ENCODE peak calls at places on chromosomes 3 and 15, in ten cellular contexts. G, I, E, Z, D, X, S, Y, L and J are unnamed samples.

GRCh38 chr3:136305879-136306278 is 55.7 kb downstream of the PCCB start:
- DNase-seq in G (no peak), I (no peak), E (peak; percentile 14), Z (no peak), D (no peak), X (no peak), S (no peak), Y (peak; percentile 39), L (no peak), J (peak; percentile 33)

GRCh38 chr15:64930778-64931240 is 19.1 kb downstream of the ANKDD1A start:
- DNase-seq in G (no peak), I (no peak), E (no peak), Z (no peak), D (no peak), X (no peak), S (no peak), Y (no peak), L (no peak), J (peak; percentile 35)

GRCh38 chr15:44295909-44296420 is 7.4 kb downstream of the GOLM2 start:
- DNase-seq in G (no peak), I (no peak), E (no peak), Z (no peak), D (no peak), X (no peak), S (no peak), Y (no peak), L (no peak), J (no peak)

GRCh38 chr15:96053039-96054021 is 277.2 kb upstream of the NR2F2 start:
- DNase-seq in G (no peak), I (no peak), E (peak; percentile 47), Z (peak; percentile 21), D (peak; percentile 61), X (peak; percentile 34), S (no peak), Y (peak; percentile 53), L (peak; percentile 93), J (peak; percentile 75)

GRCh38 chr3:165206454-165207266 is 10.5 kb upstream of the SLITRK3 start:
- DNase-seq in G (no peak), I (peak; percentile 81), E (peak; percentile 47), Z (peak; percentile 68), D (peak; percentile 67), X (peak; percentile 62), S (peak; percentile 53), Y (peak; percentile 88), L (peak; percentile 84), J (peak; percentile 82)

GRCh38 chr3:106540743-106541142 is 671.9 kb upstream of the CBLB start:
- DNase-seq in G (no peak), I (no peak), E (no peak), Z (no peak), D (no peak), X (no peak), S (no peak), Y (no peak), L (no peak), J (no peak)

GRCh38 chr15:26771168-26771916 is 1.5 kb downstream of the GABRB3 start:
- DNase-seq in G (no peak), I (peak; percentile 34), E (no peak), Z (peak; percentile 60), D (no peak), X (no peak), S (no peak), Y (peak; percentile 1), L (peak; percentile 92), J (no peak)

GRCh38 chr3:182794455-182794773 is 1.1 kb downstream of the ATP11B start:
- DNase-seq in G (no peak), I (no peak), E (no peak), Z (peak; percentile 36), D (no peak), X (no peak), S (no peak), Y (no peak), L (no peak), J (no peak)

GRCh38 chr3:79028916-79029315 is 738.9 kb downstream of the ROBO1 start:
- DNase-seq in G (no peak), I (no peak), E (no peak), Z (no peak), D (no peak), X (no peak), S (no peak), Y (no peak), L (no peak), J (no peak)

GRCh38 chr3:55947406-55947805 is 460.3 kb upstream of the WNT5A start:
- DNase-seq in G (no peak), I (no peak), E (no peak), Z (no peak), D (no peak), X (no peak), S (no peak), Y (no peak), L (no peak), J (no peak)

GRCh38 chr15:45457641-45458539 is 64.7 kb downstream of the SLC30A4 start:
- DNase-seq in G (peak; percentile 55), I (peak; percentile 68), E (no peak), Z (peak; percentile 74), D (peak; percentile 82), X (peak; percentile 68), S (peak; percentile 30), Y (peak; percentile 93), L (peak; percentile 91), J (peak; percentile 81)

GRCh38 chr15:69277316-69277715 is 21.4 kb upstream of the PAQR5 start:
- DNase-seq in G (no peak), I (no peak), E (no peak), Z (no peak), D (no peak), X (no peak), S (no peak), Y (no peak), L (no peak), J (no peak)

GRCh38 chr3:142447308-142447851 is 457 bp downstream of the XRN1 start:
- DNase-seq in G (no peak), I (no peak), E (no peak), Z (no peak), D (peak; percentile 42), X (peak; percentile 8), S (no peak), Y (peak; percentile 30), L (peak; percentile 52), J (peak; percentile 56)

GRCh38 chr3:10783360-10784346 is 32.4 kb upstream of the SLC6A11 start:
- DNase-seq in G (no peak), I (peak; percentile 33), E (no peak), Z (peak; percentile 42), D (peak; percentile 56), X (peak; percentile 34), S (no peak), Y (peak; percentile 52), L (peak; percentile 58), J (peak; percentile 57)

GRCh38 chr3:133486658-133487057 is 86.8 kb downstream of the BFSP2 start:
- DNase-seq in G (no peak), I (no peak), E (no peak), Z (no peak), D (peak; percentile 30), X (no peak), S (no peak), Y (no peak), L (no peak), J (no peak)

GRCh38 chr3:133488785-133489367 is 84.6 kb upstream of the CDV3 start:
- DNase-seq in G (no peak), I (no peak), E (no peak), Z (no peak), D (peak; percentile 42), X (peak; percentile 34), S (no peak), Y (peak; percentile 52), L (peak; percentile 77), J (peak; percentile 33)

GRCh38 chr3:133487204-133487603 is 86.3 kb upstream of the CDV3 start:
- DNase-seq in G (no peak), I (no peak), E (no peak), Z (no peak), D (no peak), X (no peak), S (no peak), Y (no peak), L (no peak), J (no peak)

GRCh38 chr3:133489466-133490085 is 83.9 kb upstream of the CDV3 start:
- DNase-seq in G (no peak), I (no peak), E (no peak), Z (no peak), D (no peak), X (no peak), S (no peak), Y (no peak), L (no peak), J (no peak)

GRCh38 chr3:133487920-133488540 is 85.5 kb upstream of the CDV3 start:
- DNase-seq in G (no peak), I (peak; percentile 29), E (no peak), Z (no peak), D (no peak), X (peak; percentile 34), S (no peak), Y (peak; percentile 42), L (no peak), J (peak; percentile 62)
- TF ChIP-seq CTCF in G (peak; percentile 56), I (peak; percentile 38), E (peak; percentile 43), Z (peak; percentile 50), D (no peak), X (peak; percentile 37), S (peak; percentile 22), Y (peak; percentile 57), L (peak; percentile 59), J (peak; percentile 61)

GRCh38 chr3:99665017-99665416 is 26.6 kb downstream of the COL8A1 start:
- DNase-seq in G (no peak), I (no peak), E (no peak), Z (no peak), D (no peak), X (no peak), S (no peak), Y (no peak), L (no peak), J (no peak)
- TF ChIP-seq CTCF in G (no peak), I (no peak), E (no peak), Z (no peak), D (no peak), X (no peak), S (no peak), Y (no peak), L (no peak), J (no peak)

GRCh38 chr15:75902129-75902557 is 1.5 kb upstream of the FBXO22 start:
- DNase-seq in G (no peak), I (peak; percentile 89), E (no peak), Z (peak; percentile 16), D (peak; percentile 53), X (no peak), S (no peak), Y (no peak), L (peak; percentile 94), J (no peak)
- TF ChIP-seq CTCF in G (no peak), I (no peak), E (no peak), Z (no peak), D (no peak), X (no peak), S (no peak), Y (no peak), L (no peak), J (no peak)

DNA sequence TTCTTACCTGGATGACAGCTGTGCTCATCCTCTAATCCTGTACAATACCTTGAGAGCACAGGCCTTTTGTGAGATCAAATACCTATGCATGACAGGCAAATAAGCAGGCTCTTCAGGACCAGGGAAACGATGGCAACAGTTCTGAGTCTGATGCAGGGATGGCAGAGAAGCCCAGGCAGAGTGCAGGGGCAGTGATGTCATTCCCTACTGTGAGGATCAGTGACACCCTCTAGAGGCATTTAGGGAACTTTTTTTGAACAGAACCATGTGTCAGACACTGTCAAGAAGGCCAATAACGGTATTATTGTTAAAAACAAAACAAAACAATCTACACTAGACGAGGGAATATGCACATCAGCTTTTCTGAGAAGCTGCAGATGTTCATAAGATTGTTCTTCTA is 314.8 kb upstream of the CTDSPL start:
- DNase-seq in G (no peak), I (peak; percentile 15), E (no peak), Z (peak; percentile 60), D (peak; percentile 27), X (peak; percentile 25), S (no peak), Y (peak; percentile 18), L (peak; percentile 26), J (peak; percentile 3)
- TF ChIP-seq CTCF in G (peak; percentile 28), I (peak; percentile 4), E (peak; percentile 22), Z (peak; percentile 15), D (peak; percentile 15), X (no peak), S (no peak), Y (peak; percentile 23), L (peak; percentile 34), J (no peak)